ENCODE peak calls at places on chromosomes 6 and 20, in four cellular contexts. F is mesendoderm, Z is neural progenitor cell, W is mammary epithelial cell. Q is an unnamed sample. For H3K36me3, the result is how much of the 10 kb centered on the place peaks cover.

GRCh38 chr20:38201356-38201755 is 36.3 kb upstream of the TGM2 start:
- DNase-seq in F (peak), Z (no peak), W (peak), Q (peak)

GRCh38 chr6:136582702-136583471 is 32.7 kb upstream of the MAP7 start:
- DNase-seq in F (no peak), Z (no peak), W (peak), Q (no peak)

GRCh38 chr6:157667211-157668033 is 155.6 kb upstream of the SNX9 start:
- DNase-seq in Z (peak), W (peak), F (peak), Q (peak)

GRCh38 chr6:153511896-153512496 is 380.9 kb upstream of the RGS17 start:
- DNase-seq in W (peak), Z (peak), F (peak), Q (peak)

GRCh38 chr20:43942661-43943285 is 28.1 kb downstream of the TOX2 start:
- DNase-seq in W (peak), F (no peak), Z (no peak), Q (no peak)

GRCh38 chr20:57814529-57814928 is 104.7 kb upstream of the PMEPA1 start:
- DNase-seq in W (no peak), F (no peak), Z (no peak), Q (no peak)

GRCh38 chr20:62427172-62428007 is at the start of gene RBBP8NL:
- DNase-seq in Z (no peak), W (peak), F (peak), Q (peak)

GRCh38 chr6:148405893-148406292 is 63.3 kb downstream of the SASH1 start:
- DNase-seq in W (no peak), Z (no peak), F (no peak), Q (no peak)

GRCh38 chr20:36631651-36632050 is 14.3 kb downstream of the SLA2 start:
- DNase-seq in F (no peak), Z (no peak), W (peak), Q (no peak)

GRCh38 chr20:50385733-50386640 is 124.2 kb upstream of the PTPN1 start:
- DNase-seq in Z (no peak), F (no peak), W (no peak), Q (no peak)

GRCh38 chr6:22682979-22683378 is 113.6 kb downstream of the HDGFL1 start:
- DNase-seq in Z (no peak), F (no peak), W (peak), Q (no peak)

GRCh38 chr20:22060610-22061009 is 355.1 kb downstream of the PAX1 start:
- DNase-seq in Z (no peak), F (no peak), W (no peak), Q (no peak)

GRCh38 chr6:106739387-106739786 is 110.0 kb downstream of the QRSL1 start:
- DNase-seq in W (peak), Z (no peak), F (no peak), Q (no peak)

GRCh38 chr20:37535443-37536132 is 7.9 kb upstream of the BLCAP start:
- DNase-seq in Z (no peak), F (no peak), W (no peak), Q (no peak)

GRCh38 chr20:18011951-18012645 is 43.3 kb downstream of the MGME1 start:
- DNase-seq in Z (no peak), F (no peak), W (no peak), Q (no peak)

GRCh38 chr6:91731939-91732338 is 1145.1 kb upstream of the MAP3K7 start:
- DNase-seq in F (no peak), Z (no peak), W (no peak), Q (no peak)
- H3K4me3 ChIP-seq in F (no peak), Z (no peak), W (no peak), Q (no peak)

GRCh38 chr20:58993332-58994248 is 12.5 kb downstream of the NELFCD start:
- DNase-seq in F (no peak), W (no peak), Z (no peak), Q (no peak)
- H3K36me3 ChIP-seq in F (under half), W (under half), Z (under half), Q (under half)

GRCh38 chr6:4358414-4359107 is 223.2 kb upstream of the ECI2 start:
- DNase-seq in F (peak), Z (peak), W (peak), Q (peak)

GRCh38 chr6:4356899-4357659 is 221.7 kb upstream of the ECI2 start:
- DNase-seq in F (no peak), W (no peak), Z (no peak), Q (no peak)

GRCh38 chr6:4362306-4362705 is 226.9 kb upstream of the ECI2 start:
- DNase-seq in F (no peak), W (no peak), Z (no peak), Q (no peak)

GRCh38 chr6:4360920-4361319 is 225.5 kb upstream of the ECI2 start:
- DNase-seq in Z (no peak), F (no peak), W (no peak), Q (no peak)

DNA sequence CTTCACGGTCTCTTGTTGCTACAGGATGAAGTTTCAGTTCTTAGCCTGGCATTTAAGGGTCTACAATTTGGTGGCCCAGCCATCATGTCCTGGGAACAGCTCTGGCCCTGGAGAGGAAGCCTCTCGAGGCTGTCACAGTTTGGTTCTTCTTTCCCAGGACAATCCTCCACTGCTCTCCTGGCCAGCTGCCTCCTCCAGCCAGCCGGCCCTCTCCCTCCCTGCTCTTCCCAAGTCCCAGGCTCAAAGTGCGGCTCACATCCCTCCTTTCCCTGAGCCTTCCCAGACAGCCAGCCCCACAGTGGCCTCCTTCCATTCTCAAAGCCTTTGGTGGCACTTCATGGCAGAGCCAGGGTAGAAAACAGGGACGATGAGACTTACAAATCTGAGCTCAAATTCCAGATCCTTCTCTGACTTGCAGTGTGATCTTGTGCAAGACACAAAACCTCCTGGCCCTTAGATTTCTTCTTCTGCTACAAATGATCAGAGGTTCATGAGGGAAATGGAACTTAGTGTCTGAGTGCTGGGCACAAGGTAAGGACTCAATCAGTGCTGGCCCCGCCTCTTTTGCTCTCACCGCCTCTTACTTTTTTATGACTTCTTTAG is 223.8 kb upstream of the ECI2 start:
- DNase-seq in W (no peak), F (no peak), Z (no peak), Q (no peak)
- H3K4me3 ChIP-seq in W (no peak), F (no peak), Z (no peak), Q (no peak)

GRCh38 chr6:43019152-43019551 is 2.3 kb upstream of the RRP36 start:
- DNase-seq in F (no peak), Z (no peak), W (no peak), Q (no peak)

GRCh38 chr6:43021270-43022047 is at the start of gene RRP36:
- DNase-seq in Z (peak), F (peak), W (peak), Q (peak)

GRCh38 chr6:43020052-43020705 is 1.2 kb upstream of the RRP36 start:
- DNase-seq in W (no peak), Z (no peak), F (no peak), Q (no peak)

GRCh38 chr6:43016935-43017334 is 2.9 kb downstream of the KLHDC3 start:
- DNase-seq in W (no peak), Z (no peak), F (no peak), Q (no peak)

DNA sequence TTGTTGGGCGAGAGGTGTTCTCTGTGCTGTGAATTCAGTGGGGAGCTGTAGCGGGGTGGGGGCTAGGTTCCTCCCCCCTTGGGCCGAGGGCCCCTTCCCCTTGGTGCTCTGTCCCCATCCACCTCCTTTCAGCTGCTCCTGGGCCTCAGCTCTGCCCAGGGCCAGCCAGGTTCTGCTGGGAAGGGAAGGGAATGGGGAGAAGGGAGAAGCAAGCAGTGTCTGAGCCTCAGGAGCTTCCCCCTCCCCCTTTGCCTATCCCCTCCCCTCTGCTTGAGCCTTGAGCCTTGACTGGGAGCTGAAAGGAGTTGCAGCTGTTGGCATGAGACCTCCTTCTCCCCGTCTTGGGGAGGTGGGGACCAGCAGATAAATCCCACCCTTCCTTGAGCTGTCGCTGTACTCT is 576 bp upstream of the RRP36 start:
- DNase-seq in W (no peak), Z (peak), F (peak), Q (peak)
- H3K36me3 ChIP-seq in W (under half), Z (under half), F (under half), Q (under half)

GRCh38 chr20:48681882-48682426 is 145.8 kb downstream of the PREX1 start:
- DNase-seq in Z (no peak), F (no peak), W (no peak), Q (no peak)
- H3K4me3 ChIP-seq in Z (peak), F (no peak), W (no peak), Q (no peak)

GRCh38 chr6:112085666-112086065 is 1.6 kb downstream of the TUBE1 start:
- DNase-seq in F (no peak), Z (no peak), W (no peak), Q (no peak)

GRCh38 chr6:112087136-112087908 is at the start of the genes FAM229B and TUBE1:
- DNase-seq in W (peak), F (peak), Z (peak), Q (peak)

GRCh38 chr6:112086744-112087135 is 542 bp downstream of the TUBE1 start:
- DNase-seq in F (peak), Z (peak), W (peak), Q (peak)

GRCh38 chr6:112081569-112081968 is 5.7 kb downstream of the TUBE1 start:
- DNase-seq in F (no peak), Z (no peak), W (no peak), Q (no peak)
- H3K36me3 ChIP-seq in F (under half), Z (under half), W (under half), Q (under half)

GRCh38 chr6:322940-323729 is 30.8 kb downstream of the DUSP22 start:
- DNase-seq in W (no peak), Z (no peak), F (no peak), Q (no peak)
- H3K4me3 ChIP-seq in W (no peak), Z (no peak), F (no peak), Q (no peak)

GRCh38 chr20:51445591-51445990 is 96.9 kb downstream of the NFATC2 start:
- DNase-seq in F (no peak), Z (no peak), W (no peak), Q (no peak)
- H3K36me3 ChIP-seq in F (under half), Z (under half), W (under half), Q (under half)

Q was measured in H7.